ENCODE peak calls at places on chromosomes 6 and 20, in six cellular contexts. Z, M, I, V, Y and C are unnamed samples.

GRCh38 chr6:159467473-159468041 is 225.5 kb downstream of the SOD2 start:
- DNase-seq in Z (peak), M (no peak), I (no peak), V (peak), Y (peak), C (no peak)

GRCh38 chr20:37669062-37669772 is 24.6 kb upstream of the CTNNBL1 start:
- DNase-seq in Z (no peak), M (no peak), I (peak), V (no peak), Y (no peak), C (no peak)

GRCh38 chr20:62864207-62864606 is 2.6 kb upstream of the TCFL5 start:
- DNase-seq in Z (no peak), M (no peak), I (no peak), V (no peak), Y (no peak), C (no peak)

GRCh38 chr20:32877507-32877906 is 18.8 kb downstream of the EFCAB8 start:
- DNase-seq in Z (no peak), M (peak), I (no peak), V (no peak), Y (no peak), C (peak)

GRCh38 chr20:2544211-2544610 is 7.8 kb downstream of the TMC2 start:
- DNase-seq in Z (no peak), M (no peak), I (peak), V (no peak), Y (no peak), C (no peak)

GRCh38 chr6:80003841-80004198 is 629 bp upstream of the TTK start:
- DNase-seq in Z (no peak), M (no peak), I (peak), V (no peak), Y (no peak), C (no peak)

GRCh38 chr20:48789185-48789668 is 38.6 kb downstream of the PREX1 start:
- DNase-seq in Z (no peak), M (no peak), I (no peak), V (no peak), Y (no peak), C (no peak)

GRCh38 chr6:15897063-15897934 is 231.6 kb upstream of the MYLIP start:
- DNase-seq in Z (no peak), M (peak), I (no peak), V (no peak), Y (no peak), C (no peak)

GRCh38 chr6:53165333-53165732 is 16.7 kb upstream of the GCM1 start:
- DNase-seq in Z (no peak), M (no peak), I (no peak), V (no peak), Y (no peak), C (no peak)

GRCh38 chr6:168117942-168118341 is 38.9 kb upstream of the FRMD1 start:
- DNase-seq in Z (no peak), M (peak), I (no peak), V (no peak), Y (no peak), C (no peak)
- TF ChIP-seq CTCF in Z (peak), M (peak), I (peak), V (peak), Y (no peak), C (peak)

DNA sequence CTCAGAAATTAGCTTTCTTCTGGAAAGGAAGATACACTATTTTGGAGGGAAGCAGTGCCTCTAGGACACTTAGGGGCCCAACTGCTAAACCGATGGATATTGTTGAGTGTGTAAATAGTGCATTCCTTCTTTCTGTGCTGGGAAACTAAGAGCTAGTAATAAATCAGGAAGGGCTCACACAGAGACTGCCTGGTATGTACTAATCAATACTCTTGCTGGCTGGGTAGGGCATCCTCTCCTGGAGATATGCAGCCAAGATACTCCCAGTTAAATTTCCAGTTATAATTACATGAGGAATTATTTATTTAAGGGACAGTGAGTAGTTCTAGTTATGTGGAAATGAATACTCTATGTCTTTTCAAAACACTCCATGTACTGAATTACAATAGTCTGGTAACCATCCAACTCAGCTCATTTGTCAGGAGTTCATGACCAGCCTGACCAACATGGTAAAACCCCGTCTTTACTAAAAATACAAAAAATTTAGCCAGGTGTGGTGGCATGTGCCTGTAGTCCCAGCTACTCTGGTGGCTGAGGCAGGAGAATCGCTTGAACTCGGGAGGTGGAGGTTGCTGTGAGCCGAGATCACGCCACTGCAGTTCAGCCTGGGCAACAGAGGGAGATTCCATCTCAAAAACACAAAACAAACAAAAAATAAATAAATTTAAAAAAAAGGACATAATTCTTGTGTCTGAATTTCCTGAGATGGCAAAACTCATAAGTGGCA is 100.0 kb downstream of the OR2B2 start:
- DNase-seq in Z (no peak), M (no peak), I (no peak), V (peak), Y (peak), C (no peak)
- H3K4me3 ChIP-seq in Z (peak), M (no peak), I (no peak), V (peak), Y (no peak), C (no peak)

GRCh38 chr6:113039013-113039412 is 691.9 kb downstream of the RFPL4B start:
- DNase-seq in Z (no peak), M (no peak), I (no peak), V (no peak), Y (no peak), C (no peak)
- TF ChIP-seq CTCF in Z (no peak), M (no peak), I (no peak), V (no peak), Y (no peak), C (no peak)

GRCh38 chr20:39047417-39047985 is 85.4 kb downstream of the DHX35 start:
- DNase-seq in Z (no peak), M (no peak), I (no peak), V (no peak), Y (no peak), C (no peak)

GRCh38 chr20:39049148-39049547 is 87.0 kb downstream of the DHX35 start:
- DNase-seq in Z (no peak), M (no peak), I (no peak), V (peak), Y (no peak), C (no peak)

GRCh38 chr20:39048000-39048696 is 86.0 kb downstream of the DHX35 start:
- DNase-seq in Z (peak), M (peak), I (peak), V (peak), Y (peak), C (peak)

GRCh38 chr20:39050555-39050902 is 88.4 kb downstream of the DHX35 start:
- DNase-seq in Z (no peak), M (no peak), I (no peak), V (no peak), Y (no peak), C (no peak)

DNA sequence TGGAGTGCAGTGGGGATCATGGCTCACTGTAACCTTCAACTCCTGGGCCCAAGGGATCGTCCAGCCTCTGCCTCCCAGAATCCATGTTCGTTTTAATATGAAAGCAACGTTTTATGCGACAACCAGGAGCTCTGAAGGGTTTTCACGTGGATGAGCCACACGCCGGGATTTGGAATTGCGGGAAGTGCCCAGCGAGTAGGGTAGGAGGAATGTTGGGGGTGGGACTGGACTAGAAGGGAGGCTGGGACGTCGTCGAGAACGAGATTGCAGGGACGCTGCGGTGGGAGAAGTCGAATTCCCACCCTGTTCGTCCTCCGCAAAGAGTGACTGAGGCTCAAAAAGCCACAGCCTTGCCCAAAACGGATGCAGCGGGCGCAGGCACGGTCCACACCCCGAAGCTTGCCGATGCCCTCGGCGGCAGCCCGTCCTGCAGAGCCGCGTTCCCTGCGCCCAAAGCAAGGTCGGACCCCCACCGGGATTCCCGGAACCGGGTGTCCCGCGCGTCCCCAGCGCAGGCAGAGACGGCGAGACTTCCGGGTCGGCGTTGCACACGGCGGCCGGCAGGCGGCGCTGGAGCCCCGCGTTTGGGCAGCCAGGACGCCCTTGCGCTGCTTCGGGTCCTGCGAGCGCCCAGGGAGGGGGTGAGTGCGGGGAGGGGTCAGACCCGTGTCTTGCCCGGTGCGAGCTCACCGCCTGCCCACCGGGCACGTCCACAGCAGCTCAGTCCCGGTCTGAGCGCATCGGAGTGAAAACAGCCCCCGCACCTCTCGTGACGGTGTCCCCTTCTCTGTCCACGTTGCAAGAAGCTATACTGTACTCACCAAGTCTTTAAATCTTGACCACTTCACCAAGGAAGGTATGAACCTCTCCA is 87.8 kb downstream of the DHX35 start:
- DNase-seq in Z (peak), M (peak), I (peak), V (peak), Y (peak), C (peak)
- H3K4me3 ChIP-seq in Z (peak), M (peak), I (peak), V (peak), Y (peak), C (peak)

GRCh38 chr20:20465259-20465658 is 97.4 kb downstream of the INSM1 start:
- DNase-seq in Z (no peak), M (peak), I (no peak), V (peak), Y (no peak), C (no peak)
- TF ChIP-seq CTCF in Z (peak), M (peak), I (peak), V (peak), Y (no peak), C (peak)

DNA sequence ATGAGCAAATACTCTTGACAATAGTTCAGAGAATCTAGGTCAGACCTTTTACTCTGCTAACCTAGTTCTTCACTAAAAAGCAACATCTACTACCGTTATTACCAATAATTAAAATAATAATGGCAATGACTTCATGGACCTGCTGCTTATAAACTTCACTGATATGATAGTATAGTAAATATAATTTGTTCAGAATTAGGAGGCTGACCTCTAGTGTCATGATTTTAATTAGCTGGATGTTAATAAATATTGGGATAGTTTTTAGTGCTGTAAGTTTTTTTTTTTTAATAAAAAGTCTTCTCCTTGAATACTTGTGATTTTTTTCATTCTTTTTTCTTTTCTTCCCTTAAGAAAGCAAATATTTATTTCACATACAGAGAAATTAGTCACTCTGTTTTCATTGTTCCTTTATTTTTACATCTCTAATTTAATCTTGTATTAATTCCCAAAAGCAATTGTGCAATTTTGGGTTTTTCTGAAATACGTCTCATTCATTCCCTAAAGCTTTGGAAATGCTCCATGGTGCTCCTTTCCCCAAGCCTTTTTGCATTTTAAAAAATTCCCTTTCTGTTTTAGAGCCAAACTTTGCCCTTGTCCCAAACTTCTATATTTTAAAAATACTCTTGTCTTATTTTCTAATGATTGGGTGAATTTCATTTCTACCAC is 46.6 kb upstream of the UST start:
- DNase-seq in Z (no peak), M (peak), I (no peak), V (no peak), Y (no peak), C (no peak)
- H3K4me3 ChIP-seq in Z (peak), M (no peak), I (no peak), V (peak), Y (peak), C (peak)

GRCh38 chr6:9056556-9056955 is 621.2 kb upstream of the SLC35B3 start:
- DNase-seq in Z (no peak), M (no peak), I (no peak), V (no peak), Y (no peak), C (no peak)
- TF ChIP-seq CTCF in Z (no peak), M (no peak), I (no peak), V (no peak), Y (no peak), C (no peak)

DNA sequence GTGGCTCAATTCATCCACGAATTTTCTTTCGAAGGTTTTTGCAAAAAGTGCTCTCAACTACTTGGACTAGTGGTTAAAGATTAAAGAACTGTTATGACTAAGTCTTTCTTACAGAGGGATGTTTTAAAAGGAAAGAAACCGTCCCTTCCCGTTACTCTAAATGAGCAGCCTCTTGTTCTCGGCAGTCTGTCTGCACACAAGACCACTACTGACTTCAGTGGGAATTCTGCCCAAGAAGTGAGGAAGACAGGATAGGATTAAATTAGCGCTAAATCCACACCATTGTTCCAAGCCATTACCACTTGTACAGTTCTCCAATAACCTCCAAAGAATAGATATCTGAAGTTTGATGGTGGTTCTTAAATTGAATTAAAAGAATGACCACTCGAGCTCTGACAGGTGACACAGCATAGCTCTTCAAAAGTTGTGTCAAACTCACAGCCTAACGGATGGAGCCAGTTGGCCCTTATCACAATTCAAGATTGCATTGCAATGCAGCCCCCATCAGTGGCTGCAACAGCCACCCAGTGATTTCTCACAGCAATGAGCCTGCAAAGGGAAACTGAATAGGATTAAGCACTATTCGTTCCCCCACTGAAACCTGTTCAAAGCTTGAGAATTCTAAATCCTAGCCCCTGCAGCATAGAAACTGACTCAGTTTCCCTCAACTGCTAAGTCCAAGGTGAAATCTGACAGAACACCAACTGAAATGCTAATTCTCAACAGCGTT is 1.8 kb downstream of the EPB41L2 start:
- DNase-seq in Z (no peak), M (peak), I (no peak), V (peak), Y (no peak), C (peak)
- H3K4me3 ChIP-seq in Z (peak), M (peak), I (no peak), V (peak), Y (no peak), C (peak)